ENCODE peak calls at places on chromosomes 7 and 10, in ten cellular contexts. O is RWPE1, K is WERI-Rb-1, M is suprapubic skin, U is HL-60, F is A673, T is breast epithelium, A is tibial artery, P is heart right ventricle, B is PC-9. L is an unnamed sample.

GRCh38 chr10:1539216-1539615 is 198.1 kb downstream of the ADARB2 start:
- DNase-seq in O (no peak), K (no peak), M (peak), U (no peak), F (no peak), T (peak), A (no peak), P (no peak), B (no peak), L (no peak)

GRCh38 chr10:88216976-88217375 is 353.6 kb downstream of the PTEN start:
- DNase-seq in O (no peak), K (peak), M (no peak), U (no peak), F (peak), T (no peak), A (no peak), P (no peak), B (no peak), L (no peak)

GRCh38 chr7:73894851-73895441 is 34.0 kb downstream of the TMEM270 start:
- DNase-seq in O (peak), K (no peak), M (peak), U (no peak), F (no peak), T (no peak), A (peak), P (peak), B (peak), L (no peak)

GRCh38 chr7:71216211-71216610 is 84.3 kb downstream of the GALNT17 start:
- DNase-seq in O (no peak), K (no peak), M (no peak), U (no peak), F (no peak), T (no peak), A (no peak), P (no peak), B (no peak), L (no peak)

GRCh38 chr7:19621740-19622139 is 87.1 kb downstream of the POLR1F start:
- DNase-seq in O (peak), K (no peak), M (no peak), U (no peak), F (no peak), T (no peak), A (no peak), P (no peak), B (no peak), L (no peak)

GRCh38 chr10:88810196-88810961 is 7.8 kb downstream of the LIPM start:
- DNase-seq in O (peak), K (peak), M (no peak), U (peak), F (peak), T (no peak), A (no peak), P (no peak), B (peak), L (peak)

GRCh38 chr7:16606704-16607103 is 38.9 kb downstream of the ANKMY2 start:
- DNase-seq in O (no peak), K (no peak), M (no peak), U (no peak), F (no peak), T (no peak), A (no peak), P (no peak), B (no peak), L (no peak)

GRCh38 chr10:63634488-63635090 is 113.4 kb downstream of the REEP3 start:
- DNase-seq in O (no peak), K (no peak), M (no peak), U (no peak), F (no peak), T (no peak), A (no peak), P (no peak), B (no peak), L (no peak)

GRCh38 chr7:50690541-50691011 is 92.1 kb downstream of the GRB10 start:
- DNase-seq in O (no peak), K (no peak), M (no peak), U (no peak), F (no peak), T (no peak), A (no peak), P (no peak), B (no peak), L (no peak)

GRCh38 chr7:71900556-71900955 is 511.6 kb downstream of the CALN1 start:
- DNase-seq in O (no peak), K (no peak), M (no peak), U (no peak), F (no peak), T (no peak), A (no peak), P (no peak), B (no peak), L (no peak)

GRCh38 chr10:112934193-112934592 is 15.9 kb upstream of the TCF7L2 start:
- DNase-seq in O (no peak), K (no peak), M (no peak), U (no peak), F (no peak), T (no peak), A (no peak), P (no peak), B (no peak), L (no peak)

GRCh38 chr10:42950606-42951485 is 126.0 kb upstream of the RET start:
- DNase-seq in O (no peak), K (no peak), M (no peak), U (no peak), F (no peak), T (no peak), A (peak), P (no peak), B (no peak), L (no peak)

GRCh38 chr7:14900051-14900450 is 2.5 kb downstream of the DGKB start:
- DNase-seq in O (no peak), K (no peak), M (no peak), U (no peak), F (peak), T (no peak), A (no peak), P (no peak), B (no peak), L (no peak)

GRCh38 chr7:7118822-7119221 is 63.5 kb upstream of the C1GALT1 start:
- DNase-seq in O (no peak), K (no peak), M (no peak), U (no peak), F (no peak), T (no peak), A (no peak), P (no peak), B (no peak), L (no peak)

GRCh38 chr7:123070702-123071286 is 75.3 kb upstream of the TAS2R16 start:
- DNase-seq in O (no peak), K (no peak), M (no peak), U (no peak), F (no peak), T (no peak), A (no peak), P (no peak), B (peak), L (no peak)

GRCh38 chr10:79105818-79106217 is 37.1 kb downstream of the ZMIZ1 start:
- DNase-seq in O (no peak), K (no peak), M (no peak), U (no peak), F (no peak), T (no peak), A (no peak), P (no peak), B (no peak), L (no peak)

GRCh38 chr10:122149138-122149606 is 121.9 kb upstream of the BTBD16 start:
- DNase-seq in O (no peak), K (no peak), M (peak), U (no peak), F (no peak), T (no peak), A (peak), P (peak), B (no peak), L (no peak)

GRCh38 chr7:74253331-74253730 is 868 bp downstream of the RFC2 start:
- DNase-seq in O (no peak), K (no peak), M (no peak), U (no peak), F (no peak), T (no peak), A (no peak), P (no peak), B (no peak), L (no peak)

GRCh38 chr10:119541459-119542356 is 811 bp downstream of the RGS10 start:
- DNase-seq in O (no peak), K (no peak), M (no peak), U (no peak), F (no peak), T (no peak), A (no peak), P (peak), B (peak), L (no peak)

GRCh38 chr7:22791204-22792158 is 31.2 kb downstream of the TOMM7 start:
- DNase-seq in O (peak), K (no peak), M (no peak), U (no peak), F (no peak), T (no peak), A (no peak), P (no peak), B (no peak), L (no peak)

GRCh38 chr10:80718024-80718423 is 180.3 kb downstream of the SH2D4B start:
- DNase-seq in O (no peak), K (no peak), M (no peak), U (no peak), F (no peak), T (no peak), A (no peak), P (no peak), B (no peak), L (no peak)

GRCh38 chr10:9895406-9895805 is 1122.3 kb upstream of the CELF2 start:
- DNase-seq in O (no peak), K (no peak), M (no peak), U (no peak), F (no peak), T (no peak), A (no peak), P (no peak), B (no peak), L (no peak)

GRCh38 chr10:29728541-29729049 is 93.8 kb upstream of the SVIL start:
- DNase-seq in O (no peak), K (peak), M (no peak), U (no peak), F (no peak), T (no peak), A (no peak), P (no peak), B (no peak), L (peak)

GRCh38 chr7:48781783-48782182 is 142.6 kb upstream of the CDC14C start:
- DNase-seq in O (peak), K (no peak), M (no peak), U (no peak), F (no peak), T (no peak), A (no peak), P (no peak), B (no peak), L (no peak)

GRCh38 chr7:156918642-156919041 is 25.7 kb upstream of the LMBR1 start:
- DNase-seq in O (no peak), K (no peak), M (no peak), U (no peak), F (no peak), T (no peak), A (no peak), P (no peak), B (no peak), L (no peak)

GRCh38 chr7:38630720-38631673 is at the start of gene AMPH:
- DNase-seq in O (no peak), K (peak), M (peak), U (no peak), F (peak), T (no peak), A (peak), P (peak), B (no peak), L (peak)

GRCh38 chr7:24885305-24885704 is 94.7 kb downstream of the OSBPL3 start:
- DNase-seq in O (no peak), K (peak), M (no peak), U (no peak), F (no peak), T (no peak), A (no peak), P (no peak), B (no peak), L (no peak)
- TF ChIP-seq CTCF in O (no peak), K (no peak), M (no peak), U (no peak), F (no peak), T (no peak), A (no peak), P (no peak), B (no peak), L (no peak)

DNA sequence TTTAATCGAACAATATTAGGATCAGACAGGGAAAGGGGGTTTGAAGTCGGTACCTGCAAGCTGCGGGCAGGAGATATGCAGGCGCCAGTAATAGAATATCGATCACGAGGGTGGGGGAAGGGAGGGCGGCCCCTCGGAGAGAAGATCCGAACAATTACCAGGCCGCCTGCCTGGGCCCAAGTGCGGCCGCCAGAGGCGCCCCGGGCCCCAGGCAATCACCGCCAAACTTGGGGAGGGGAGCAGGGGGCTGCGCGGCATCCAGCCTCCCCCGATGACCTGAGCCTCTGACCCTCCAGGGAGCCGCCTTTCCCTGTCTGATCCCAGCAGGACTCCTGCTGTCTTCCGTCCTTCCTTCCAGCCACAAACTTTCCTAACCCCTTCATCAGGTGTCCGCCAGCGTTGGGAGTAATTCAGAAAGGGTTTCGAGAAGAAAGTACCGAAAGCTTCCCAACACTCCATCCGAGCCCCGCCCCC is 1.1 kb downstream of the NKX1-2 start:
- DNase-seq in O (no peak), K (no peak), M (no peak), U (no peak), F (no peak), T (no peak), A (no peak), P (no peak), B (no peak), L (peak)
- TF ChIP-seq CTCF in O (no peak), K (peak), M (no peak), U (no peak), F (no peak), T (no peak), A (no peak), P (no peak), B (no peak), L (peak)

GRCh38 chr10:47020491-47020890 is 109.3 kb downstream of the PTPN20 start:
- DNase-seq in O (no peak), K (no peak), M (no peak), U (no peak), F (no peak), T (peak), A (peak), P (no peak), B (no peak), L (no peak)

GRCh38 chr10:47023237-47024045 is 112.2 kb downstream of the PTPN20 start:
- DNase-seq in O (no peak), K (no peak), M (no peak), U (no peak), F (no peak), T (peak), A (no peak), P (no peak), B (no peak), L (no peak)

GRCh38 chr10:47024046-47024322 is 112.8 kb downstream of the PTPN20 start:
- DNase-seq in O (no peak), K (no peak), M (no peak), U (no peak), F (no peak), T (no peak), A (no peak), P (no peak), B (no peak), L (no peak)

GRCh38 chr10:47022311-47023131 is 111.3 kb downstream of the PTPN20 start:
- DNase-seq in O (no peak), K (no peak), M (no peak), U (no peak), F (no peak), T (peak), A (no peak), P (peak), B (no peak), L (no peak)

GRCh38 chr10:47021850-47022249 is 110.6 kb downstream of the PTPN20 start:
- DNase-seq in O (no peak), K (no peak), M (no peak), U (no peak), F (no peak), T (no peak), A (no peak), P (no peak), B (no peak), L (no peak)
- TF ChIP-seq CTCF in O (no peak), K (no peak), M (no peak), U (no peak), F (no peak), T (no peak), A (no peak), P (no peak), B (peak), L (no peak)

GRCh38 chr10:21021231-21021630 is 124.1 kb upstream of the NEBL start:
- DNase-seq in O (no peak), K (no peak), M (no peak), U (no peak), F (no peak), T (no peak), A (no peak), P (no peak), B (no peak), L (no peak)

GRCh38 chr10:21022821-21023220 is 125.7 kb upstream of the NEBL start:
- DNase-seq in O (peak), K (no peak), M (no peak), U (peak), F (no peak), T (no peak), A (no peak), P (no peak), B (no peak), L (no peak)

GRCh38 chr10:21020545-21020944 is 123.4 kb upstream of the NEBL start:
- DNase-seq in O (peak), K (peak), M (no peak), U (peak), F (peak), T (no peak), A (no peak), P (no peak), B (peak), L (peak)

GRCh38 chr10:21021843-21022594 is 124.9 kb upstream of the NEBL start:
- DNase-seq in O (no peak), K (no peak), M (no peak), U (no peak), F (no peak), T (no peak), A (no peak), P (no peak), B (no peak), L (no peak)
- TF ChIP-seq CTCF in O (no peak), K (peak), M (no peak), U (no peak), F (peak), T (no peak), A (no peak), P (no peak), B (no peak), L (no peak)

L was measured in nephron progenitor cell.